ENCODE peak calls at places on chromosomes 13 and 19, in ten cellular contexts. C is cardiac fibroblast, H is dorsolateral prefrontal cortex, S is foreskin fibroblast, I is LNCaP clone FGC, Q is HL-60, E is AG09309, X is A549, B is cardiac muscle cell, Z is mucosa of descending colon. P is an unnamed sample.

GRCh38 chr13:20197361-20197834 is 4.7 kb upstream of the GJB2 start:
- DNase-seq in C (peak; percentile 71), H (no peak), S (no peak), I (no peak), Q (no peak), E (peak; percentile 16), X (peak; percentile 31), B (peak; percentile 58), Z (no peak), P (peak; percentile 27)

GRCh38 chr13:57787058-57787791 is 155.7 kb downstream of the PCDH17 start:
- DNase-seq in C (no peak), H (no peak), S (no peak), I (no peak), Q (no peak), E (no peak), X (no peak), B (no peak), Z (peak; percentile 25), P (no peak)

GRCh38 chr19:40614595-40615411 is 13.6 kb downstream of the LTBP4 start:
- DNase-seq in C (peak; percentile 97), H (no peak), S (peak; percentile 98), I (no peak), Q (no peak), E (peak; percentile 82), X (no peak), B (peak; percentile 96), Z (peak; percentile 91), P (peak; percentile 73)

GRCh38 chr19:32022946-32023832 is 322.2 kb upstream of the ZNF507 start:
- DNase-seq in C (no peak), H (no peak), S (no peak), I (no peak), Q (no peak), E (no peak), X (no peak), B (no peak), Z (no peak), P (no peak)

GRCh38 chr13:47908200-47908902 is 92.7 kb downstream of the SUCLA2 start:
- DNase-seq in C (peak; percentile 33), H (no peak), S (no peak), I (no peak), Q (no peak), E (no peak), X (no peak), B (peak; percentile 22), Z (no peak), P (peak; percentile 84)

GRCh38 chr13:86945596-86945995 is 725.6 kb upstream of the SLITRK5 start:
- DNase-seq in C (no peak), H (no peak), S (no peak), I (no peak), Q (no peak), E (no peak), X (no peak), B (no peak), Z (no peak), P (no peak)

GRCh38 chr19:35115538-35115951 is at the start of gene FXYD3:
- DNase-seq in C (no peak), H (no peak), S (no peak), I (no peak), Q (no peak), E (no peak), X (no peak), B (no peak), Z (peak; percentile 83), P (no peak)

GRCh38 chr19:35592226-35592625 is 6.3 kb downstream of the PMIS2 start:
- DNase-seq in C (peak; percentile 63), H (no peak), S (peak; percentile 18), I (peak; percentile 8), Q (peak; percentile 19), E (no peak), X (peak; percentile 62), B (peak; percentile 71), Z (no peak), P (peak; percentile 7)

GRCh38 chr19:54521022-54521859 is 18.6 kb downstream of the LAIR2 start:
- DNase-seq in C (no peak), H (no peak), S (no peak), I (no peak), Q (peak; percentile 13), E (no peak), X (no peak), B (no peak), Z (no peak), P (no peak)

GRCh38 chr19:5271145-5271544 is 69.5 kb downstream of the PTPRS start:
- DNase-seq in C (peak; percentile 9), H (no peak), S (no peak), I (no peak), Q (no peak), E (no peak), X (peak; percentile 24), B (no peak), Z (no peak), P (no peak)

GRCh38 chr19:2618611-2619010 is 83.9 kb downstream of the GNG7 start:
- DNase-seq in C (peak; percentile 71), H (no peak), S (peak; percentile 72), I (no peak), Q (peak; percentile 94), E (peak; percentile 55), X (no peak), B (peak; percentile 59), Z (peak; percentile 86), P (no peak)

GRCh38 chr13:72164811-72165210 is 297.8 kb upstream of the DACH1 start:
- DNase-seq in C (peak; percentile 12), H (no peak), S (no peak), I (no peak), Q (no peak), E (no peak), X (no peak), B (no peak), Z (no peak), P (no peak)

GRCh38 chr19:15538774-15539173 is 30.4 kb downstream of the CYP4F22 start:
- DNase-seq in C (peak; percentile 23), H (no peak), S (no peak), I (no peak), Q (no peak), E (no peak), X (no peak), B (peak; percentile 18), Z (no peak), P (no peak)

GRCh38 chr13:36275190-36276002 is 22.2 kb downstream of the CCDC169 start:
- DNase-seq in C (peak; percentile 89), H (no peak), S (peak; percentile 30), I (no peak), Q (peak; percentile 42), E (peak; percentile 35), X (peak; percentile 3), B (peak; percentile 88), Z (no peak), P (peak; percentile 57)

GRCh38 chr13:48138270-48138669 is 43.4 kb upstream of the MED4 start:
- DNase-seq in C (no peak), H (no peak), S (no peak), I (no peak), Q (no peak), E (no peak), X (no peak), B (no peak), Z (no peak), P (no peak)

GRCh38 chr19:30870861-30871260 is 478.4 kb downstream of the TSHZ3 start:
- DNase-seq in C (peak; percentile 1), H (peak; percentile 12), S (no peak), I (no peak), Q (no peak), E (no peak), X (no peak), B (peak; percentile 0), Z (no peak), P (no peak)

GRCh38 chr19:57334191-57334590 is 13.9 kb downstream of the ZNF543 start:
- DNase-seq in C (peak; percentile 14), H (no peak), S (no peak), I (no peak), Q (no peak), E (no peak), X (no peak), B (no peak), Z (no peak), P (no peak)

GRCh38 chr19:16369664-16370576 is 45.3 kb downstream of the KLF2 start:
- DNase-seq in C (no peak), H (no peak), S (no peak), I (no peak), Q (no peak), E (no peak), X (no peak), B (no peak), Z (peak; percentile 60), P (no peak)

GRCh38 chr13:33453911-33454310 is 168.4 kb upstream of the STARD13 start:
- DNase-seq in C (peak; percentile 35), H (no peak), S (peak; percentile 18), I (no peak), Q (no peak), E (no peak), X (no peak), B (no peak), Z (no peak), P (peak; percentile 5)

DNA sequence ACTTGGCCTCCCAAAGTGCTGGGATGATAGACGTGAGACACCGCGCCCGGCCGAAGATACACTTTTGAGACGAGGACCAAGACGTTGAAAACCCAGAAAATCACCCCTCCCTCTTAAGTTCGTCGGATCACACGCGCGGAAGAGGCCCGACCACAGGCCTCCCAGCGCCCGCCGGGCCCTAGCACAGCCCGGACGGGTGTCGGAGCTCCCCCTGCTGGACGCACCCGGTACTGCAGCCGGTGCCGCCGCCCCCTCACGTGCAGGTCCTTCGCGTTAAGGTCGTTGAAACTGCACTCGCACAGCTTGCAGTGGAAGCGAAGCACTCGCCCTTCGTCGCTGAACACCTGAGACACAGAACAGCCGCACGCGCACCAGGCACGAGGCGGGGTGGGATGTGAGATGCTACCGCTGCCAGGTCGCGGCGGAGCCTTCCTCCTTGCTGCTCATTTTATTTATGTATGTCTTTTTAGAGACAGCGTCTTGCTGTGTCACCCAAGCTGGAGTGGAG is 35.7 kb upstream of the MATK start:
- DNase-seq in C (peak; percentile 52), H (peak; percentile 70), S (no peak), I (peak; percentile 4), Q (peak; percentile 76), E (no peak), X (peak; percentile 60), B (peak; percentile 64), Z (peak; percentile 84), P (no peak)
- H3K4me3 ChIP-seq in C (no peak overlapping the region), H (no peak overlapping the region), S (no peak overlapping the region), I (no peak overlapping the region), Q (no peak overlapping the region), E (no peak overlapping the region), X (no peak overlapping the region), B (no peak overlapping the region), Z (no peak overlapping the region), P (no peak overlapping the region)

GRCh38 chr19:50551034-50551712 is 17.1 kb downstream of the LRRC4B start:
- DNase-seq in C (no peak), H (no peak), S (no peak), I (no peak), Q (no peak), E (no peak), X (no peak), B (no peak), Z (no peak), P (no peak)
- H3K4me3 ChIP-seq in C (no peak overlapping the region), H (peak overlapping the region; percentile 62), S (no peak overlapping the region), I (no peak overlapping the region), Q (no peak overlapping the region), E (no peak overlapping the region), X (no peak overlapping the region), B (peak overlapping the region; percentile 41), Z (no peak overlapping the region), P (no peak overlapping the region)

GRCh38 chr13:112968380-112968909 is 569 bp upstream of the MCF2L start:
- DNase-seq in C (no peak), H (peak; percentile 63), S (no peak), I (no peak), Q (no peak), E (no peak), X (peak; percentile 10), B (no peak), Z (peak; percentile 81), P (no peak)
- H3K4me3 ChIP-seq in C (no peak overlapping the region), H (peak overlapping the region; percentile 64), S (no peak overlapping the region), I (peak overlapping the region; percentile 67), Q (no peak overlapping the region), E (no peak overlapping the region), X (peak overlapping the region; percentile 51), B (peak overlapping the region; percentile 68), Z (peak overlapping the region; percentile 24), P (peak overlapping the region; percentile 27)

GRCh38 chr19:1286451-1286858 is 782 bp downstream of the EFNA2 start:
- DNase-seq in C (no peak), H (no peak), S (no peak), I (no peak), Q (no peak), E (no peak), X (no peak), B (no peak), Z (peak; percentile 56), P (no peak)
- H3K4me3 ChIP-seq in C (no peak overlapping the region), H (peak overlapping the region; percentile 45), S (no peak overlapping the region), I (peak overlapping the region; percentile 2), Q (no peak overlapping the region), E (no peak overlapping the region), X (peak overlapping the region; percentile 62), B (peak overlapping the region; percentile 45), Z (peak overlapping the region; percentile 14), P (peak overlapping the region; percentile 26)